ENCODE peak calls at places on chromosomes 13 and 19, in four cellular contexts. Y, H, B and M are unnamed samples.

GRCh38 chr19:46159418-46159817 is 11.4 kb downstream of the IGFL2 start:
- DNase-seq in Y (no peak), H (no peak), B (no peak), M (no peak)

GRCh38 chr19:17390665-17391370 is 3.2 kb downstream of the CCDC194 start:
- DNase-seq in Y (peak), H (no peak), B (peak), M (peak)

GRCh38 chr19:48806518-48806817 is 4.4 kb downstream of the BCAT2 start:
- DNase-seq in Y (peak), H (no peak), B (peak), M (peak)

GRCh38 chr19:40217921-40218890 is at the start of gene TTC9B:
- DNase-seq in Y (no peak), H (no peak), B (peak), M (peak)

GRCh38 chr19:11530432-11530831 is 1.5 kb upstream of the ECSIT start:
- DNase-seq in Y (peak), H (no peak), B (peak), M (no peak)

GRCh38 chr19:51931921-51932320 is 4.6 kb downstream of the ZNF613 start:
- DNase-seq in Y (no peak), H (no peak), B (no peak), M (no peak)

GRCh38 chr19:1920644-1921043 is 15.4 kb downstream of the ADAT3 start:
- DNase-seq in Y (no peak), H (no peak), B (no peak), M (no peak)

GRCh38 chr13:29801737-29802305 is 48.6 kb downstream of the UBL3 start:
- DNase-seq in Y (no peak), H (no peak), B (no peak), M (no peak)

GRCh38 chr13:113794086-113794485 is 35.1 kb downstream of the TMEM255B start:
- DNase-seq in Y (no peak), H (no peak), B (no peak), M (no peak)

GRCh38 chr19:52658595-52658994 is 20.4 kb upstream of the ZNF83 start:
- DNase-seq in Y (no peak), H (no peak), B (no peak), M (no peak)

GRCh38 chr13:66180806-66181205 is 1049.3 kb downstream of the PCDH9 start:
- DNase-seq in Y (no peak), H (no peak), B (no peak), M (no peak)

GRCh38 chr13:35857769-35858168 is 273.4 kb downstream of the DCLK1 start:
- DNase-seq in Y (no peak), H (no peak), B (no peak), M (no peak)

GRCh38 chr19:41616785-41617621 is 9.9 kb downstream of the CEACAM4 start:
- DNase-seq in Y (no peak), H (no peak), B (no peak), M (no peak)

GRCh38 chr19:51695702-51696315 is 2.7 kb downstream of the SPACA6 start:
- DNase-seq in Y (no peak), H (no peak), B (no peak), M (no peak)

GRCh38 chr19:18457478-18458331 is 19.8 kb upstream of the ISYNA1 start:
- DNase-seq in Y (no peak), H (no peak), B (no peak), M (no peak)

GRCh38 chr13:62119739-62120700 is 704.4 kb upstream of the PCDH20 start:
- DNase-seq in Y (no peak), H (no peak), B (no peak), M (peak)

GRCh38 chr19:33477781-33478180 is 43.8 kb downstream of the PEPD start:
- DNase-seq in Y (no peak), H (no peak), B (no peak), M (no peak)

GRCh38 chr19:30097746-30098280 is 155.8 kb downstream of the URI1 start:
- DNase-seq in Y (no peak), H (no peak), B (no peak), M (no peak)

GRCh38 chr19:47353307-47353712 is 4.2 kb downstream of the DHX34 start:
- DNase-seq in Y (peak), H (no peak), B (no peak), M (no peak)

GRCh38 chr13:31638577-31638976 is 100.7 kb upstream of the RXFP2 start:
- DNase-seq in Y (no peak), H (no peak), B (no peak), M (no peak)

GRCh38 chr19:4009990-4010807 is 2.7 kb downstream of the PIAS4 start:
- DNase-seq in Y (no peak), H (no peak), B (no peak), M (no peak)

GRCh38 chr13:26688286-26688685 is 72.3 kb downstream of the GPR12 start:
- DNase-seq in Y (no peak), H (no peak), B (no peak), M (no peak)

GRCh38 chr13:25375727-25376358 is 4.1 kb downstream of the ATP8A2 start:
- DNase-seq in Y (peak), H (no peak), B (peak), M (peak)

GRCh38 chr19:30406220-30406944 is 34.2 kb downstream of the ZNF536 start:
- DNase-seq in Y (no peak), H (no peak), B (peak), M (peak)

GRCh38 chr19:48685583-48685982 is 10.2 kb upstream of the FUT2 start:
- DNase-seq in Y (no peak), H (no peak), B (no peak), M (no peak)

GRCh38 chr13:98112456-98112855 is 30.4 kb upstream of the FARP1 start:
- DNase-seq in Y (no peak), H (no peak), B (no peak), M (no peak)

GRCh38 chr13:50149932-50150331 is 134.7 kb downstream of the KCNRG start:
- DNase-seq in Y (no peak), H (no peak), B (no peak), M (no peak)

GRCh38 chr19:913080-913748 is at the start of gene R3HDM4:
- DNase-seq in Y (peak), H (no peak), B (peak), M (peak)

DNA sequence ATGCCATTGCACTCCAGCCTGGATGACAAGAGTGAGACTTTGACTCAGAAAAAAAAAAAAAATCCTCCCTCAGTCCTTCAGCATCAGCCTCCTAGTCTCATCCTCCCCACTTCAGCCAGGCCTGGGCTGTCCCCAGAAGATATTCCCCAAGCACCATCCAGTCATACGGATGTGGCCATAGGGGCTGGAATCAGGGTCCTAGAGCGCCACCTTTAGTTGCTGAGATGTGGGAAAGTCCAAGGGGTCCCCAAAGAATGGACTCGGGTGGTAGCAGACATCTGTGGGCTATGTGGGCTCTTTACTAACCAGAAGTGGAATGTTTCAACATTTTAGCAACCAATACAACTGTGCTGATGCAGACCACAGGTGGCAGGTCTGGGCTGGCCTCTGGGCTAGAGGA is 3.1 kb upstream of the TYROBP start:
- DNase-seq in Y (no peak), H (no peak), B (no peak), M (peak)
- TF ChIP-seq CTCF in Y (no peak), H (no peak), B (no peak), M (no peak)

GRCh38 chr13:88979465-88980180 is 1308.5 kb downstream of the SLITRK5 start:
- DNase-seq in Y (no peak), H (no peak), B (no peak), M (peak)
- TF ChIP-seq CTCF in Y (no peak), H (no peak), B (no peak), M (no peak)

GRCh38 chr19:35510626-35510964 is 2.9 kb downstream of the DMKN start:
- DNase-seq in Y (no peak), H (no peak), B (no peak), M (no peak)
- TF ChIP-seq CTCF in Y (no peak), H (no peak), B (peak), M (no peak)

GRCh38 chr19:13255719-13256059 is 105.5 kb downstream of the IER2 start:
- DNase-seq in Y (no peak), H (no peak), B (no peak), M (no peak)

GRCh38 chr19:13255041-13255718 is 105.0 kb downstream of the IER2 start:
- DNase-seq in Y (no peak), H (no peak), B (no peak), M (no peak)

GRCh38 chr19:13256918-13257317 is 106.7 kb downstream of the IER2 start:
- DNase-seq in Y (no peak), H (no peak), B (no peak), M (no peak)

GRCh38 chr19:13262450-13262849 is 112.2 kb downstream of the IER2 start:
- DNase-seq in Y (no peak), H (no peak), B (no peak), M (peak)

GRCh38 chr19:13260883-13261653 is 110.9 kb downstream of the IER2 start:
- DNase-seq in Y (no peak), H (no peak), B (no peak), M (peak)
- TF ChIP-seq CTCF in Y (no peak), H (no peak), B (peak), M (no peak)

DNA sequence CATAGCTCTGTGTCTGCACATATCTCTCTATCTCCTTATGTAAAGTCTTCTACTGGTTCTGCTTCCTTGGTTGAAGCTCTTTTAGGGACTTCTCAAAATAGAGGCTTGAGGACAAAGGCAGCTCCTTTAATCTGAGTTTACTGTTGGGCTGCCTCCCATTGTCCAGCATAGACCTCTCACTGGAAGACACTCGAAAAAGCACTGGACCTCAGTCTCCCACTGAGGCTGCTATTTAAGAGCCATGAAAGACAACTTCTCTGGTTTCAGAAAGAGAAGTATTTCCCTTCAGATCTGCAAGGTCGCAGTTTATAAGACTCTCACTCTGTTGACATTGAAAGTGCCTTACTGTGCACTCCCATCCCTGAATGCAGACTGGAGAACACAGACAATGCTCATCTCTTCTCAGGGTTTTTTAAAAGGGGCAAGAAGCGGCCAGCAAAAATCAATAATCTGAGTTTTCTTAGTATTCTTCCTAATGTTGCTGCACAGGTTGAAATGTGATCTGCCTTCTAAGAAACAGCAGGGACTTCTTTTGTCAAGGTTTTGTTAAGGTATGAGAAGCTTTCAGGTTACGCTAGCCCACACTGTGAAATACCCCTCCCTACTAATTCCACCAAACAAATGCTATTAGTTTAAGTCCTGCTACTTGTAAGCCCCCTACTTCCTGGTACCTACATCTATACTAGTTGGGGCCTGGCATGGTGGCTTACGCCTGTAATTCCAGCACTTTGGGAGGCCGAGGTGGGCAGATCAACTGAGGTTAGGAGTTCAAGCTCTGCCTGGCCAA is 450.0 kb upstream of the SLC10A2 start:
- DNase-seq in Y (no peak), H (no peak), B (no peak), M (no peak)
- TF ChIP-seq CTCF in Y (no peak), H (no peak), B (no peak), M (no peak)

GRCh38 chr19:45112111-45112827 is 19.3 kb downstream of the PPP1R37 start:
- DNase-seq in Y (no peak), H (no peak), B (no peak), M (no peak)
- TF ChIP-seq CTCF in Y (no peak), H (no peak), B (peak), M (no peak)

GRCh38 chr13:107873908-107874307 is 341.4 kb downstream of the LIG4 start:
- DNase-seq in Y (no peak), H (no peak), B (no peak), M (no peak)
- TF ChIP-seq CTCF in Y (no peak), H (no peak), B (no peak), M (no peak)

DNA sequence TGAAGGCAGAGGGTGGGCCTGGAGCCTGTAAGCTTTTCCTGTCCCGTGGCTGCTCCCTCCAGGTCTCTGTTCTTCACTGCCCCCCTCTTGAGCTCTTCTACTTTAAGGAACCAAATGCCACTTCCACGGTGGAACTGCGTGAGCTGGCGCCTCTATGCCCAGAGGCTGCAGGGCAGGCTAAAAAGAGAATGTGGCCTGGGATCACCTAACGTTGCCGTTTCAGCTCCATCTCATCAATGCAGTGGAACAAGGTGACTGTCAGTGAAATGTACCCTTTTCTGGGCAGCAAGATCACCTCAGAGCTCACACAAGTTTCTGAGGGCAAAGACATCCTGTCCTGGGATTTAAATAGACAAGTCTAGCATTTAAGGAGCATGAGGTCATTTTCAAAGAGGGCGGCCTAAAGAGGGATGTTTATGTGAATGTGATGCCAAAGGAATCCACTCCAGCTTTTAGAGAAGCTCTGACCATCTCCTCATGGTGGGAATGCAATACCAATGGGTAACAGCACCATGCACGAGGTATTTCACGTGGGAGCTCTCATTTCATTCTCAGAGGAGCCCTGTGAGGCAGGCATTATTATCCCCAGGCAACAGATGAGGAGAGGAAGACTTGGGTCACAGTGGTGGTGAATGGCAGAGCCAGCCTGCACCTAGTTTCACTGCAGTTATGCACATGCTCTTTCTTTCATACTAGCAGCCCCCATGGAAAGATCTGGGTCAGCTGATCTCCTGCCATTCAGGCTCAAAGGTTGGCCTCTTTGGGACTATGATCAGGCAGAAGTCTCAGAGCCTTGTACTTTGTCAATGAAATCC is 39.3 kb downstream of the RGCC start:
- DNase-seq in Y (no peak), H (no peak), B (no peak), M (no peak)
- TF ChIP-seq CTCF in Y (no peak), H (no peak), B (no peak), M (no peak)

DNA sequence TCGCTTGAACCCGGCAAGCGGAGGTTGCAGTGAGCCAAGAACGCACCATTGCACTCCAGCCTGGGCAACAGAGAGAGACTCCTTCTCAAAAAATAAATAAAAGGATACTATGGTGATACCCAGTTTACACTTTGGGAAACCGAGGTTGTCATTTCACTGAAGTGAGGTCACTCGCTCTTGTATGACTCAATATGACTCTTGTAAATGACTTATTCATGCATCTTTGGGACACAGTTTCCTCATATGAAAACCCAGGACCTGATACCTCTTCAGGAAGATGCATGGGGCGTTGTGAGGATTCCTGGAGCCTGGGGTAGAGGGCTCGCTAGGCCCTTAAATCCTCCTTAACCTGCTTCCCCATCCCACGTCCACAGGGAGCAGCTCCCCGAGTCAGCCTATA is 4.5 kb downstream of the PSMD8 start:
- DNase-seq in Y (no peak), H (no peak), B (no peak), M (no peak)
- TF ChIP-seq CTCF in Y (no peak), H (no peak), B (no peak), M (no peak)